ENCODE peak calls at places on chromosomes 7 and 10, in five cellular contexts. One of them, this sample, is unnamed.

GRCh38 chr10:33193867-33194521 is 140.5 kb downstream of the NRP1 start:
- DNase-seq in adrenal gland: no peak
- DNase-seq in midbrain: no peak
- DNase-seq in cardiac septum: no peak
- DNase-seq in mucosa of descending colon: no peak
- DNase-seq in this sample: peak

GRCh38 chr10:23826399-23826798 is 382.5 kb upstream of the KIAA1217 start:
- DNase-seq in mucosa of descending colon: no peak
- DNase-seq in cardiac septum: no peak
- DNase-seq in adrenal gland: peak
- DNase-seq in midbrain: no peak
- DNase-seq in this sample: peak

GRCh38 chr10:124917168-124917938 is 24.6 kb upstream of the ZRANB1 start:
- DNase-seq in mucosa of descending colon: peak
- DNase-seq in cardiac septum: no peak
- DNase-seq in midbrain: peak
- DNase-seq in adrenal gland: peak
- DNase-seq in this sample: peak

GRCh38 chr7:95396136-95397032 is at the start of gene PON3:
- DNase-seq in cardiac septum: no peak
- DNase-seq in mucosa of descending colon: peak
- DNase-seq in adrenal gland: peak
- DNase-seq in midbrain: no peak
- DNase-seq in this sample: peak

GRCh38 chr7:2501947-2502646 is 17.5 kb upstream of the LFNG start:
- DNase-seq in cardiac septum: no peak
- DNase-seq in mucosa of descending colon: no peak
- DNase-seq in adrenal gland: no peak
- DNase-seq in midbrain: no peak
- DNase-seq in this sample: no peak

GRCh38 chr7:71659622-71660021 is 527.7 kb downstream of the GALNT17 start:
- DNase-seq in cardiac septum: no peak
- DNase-seq in midbrain: no peak
- DNase-seq in adrenal gland: no peak
- DNase-seq in mucosa of descending colon: no peak
- DNase-seq in this sample: no peak

GRCh38 chr7:83472376-83472775 is 176.6 kb downstream of the SEMA3E start:
- DNase-seq in cardiac septum: no peak
- DNase-seq in adrenal gland: no peak
- DNase-seq in mucosa of descending colon: no peak
- DNase-seq in midbrain: no peak
- DNase-seq in this sample: no peak

GRCh38 chr10:20956843-20957242 is 59.7 kb upstream of the NEBL start:
- DNase-seq in mucosa of descending colon: no peak
- DNase-seq in cardiac septum: no peak
- DNase-seq in midbrain: no peak
- DNase-seq in adrenal gland: no peak
- DNase-seq in this sample: no peak

GRCh38 chr10:55668326-55668922 is 692.6 kb downstream of the ZWINT start:
- DNase-seq in adrenal gland: peak
- DNase-seq in mucosa of descending colon: no peak
- DNase-seq in cardiac septum: no peak
- DNase-seq in midbrain: no peak
- DNase-seq in this sample: peak

GRCh38 chr7:45402480-45403218 is 171.5 kb upstream of the ADCY1 start:
- DNase-seq in cardiac septum: no peak
- DNase-seq in mucosa of descending colon: no peak
- DNase-seq in adrenal gland: no peak
- DNase-seq in midbrain: no peak
- DNase-seq in this sample: peak

GRCh38 chr7:33516634-33517033 is 387.3 kb downstream of the BBS9 start:
- DNase-seq in adrenal gland: no peak
- DNase-seq in cardiac septum: no peak
- DNase-seq in midbrain: no peak
- DNase-seq in mucosa of descending colon: no peak
- DNase-seq in this sample: no peak

GRCh38 chr7:102097601-102098161 is 189.0 kb upstream of the SH2B2 start:
- DNase-seq in adrenal gland: no peak
- DNase-seq in midbrain: no peak
- DNase-seq in mucosa of descending colon: no peak
- DNase-seq in cardiac septum: peak
- DNase-seq in this sample: no peak

GRCh38 chr10:132494831-132495230 is 42.8 kb upstream of the INPP5A start:
- DNase-seq in cardiac septum: no peak
- DNase-seq in adrenal gland: no peak
- DNase-seq in mucosa of descending colon: no peak
- DNase-seq in midbrain: peak
- DNase-seq in this sample: no peak

GRCh38 chr10:34969171-34969570 is 121.0 kb downstream of the CUL2 start:
- DNase-seq in adrenal gland: no peak
- DNase-seq in midbrain: no peak
- DNase-seq in cardiac septum: peak
- DNase-seq in mucosa of descending colon: no peak
- DNase-seq in this sample: no peak

GRCh38 chr7:57425969-57426628 is 23.9 kb upstream of the ZNF716 start:
- DNase-seq in mucosa of descending colon: no peak
- DNase-seq in adrenal gland: no peak
- DNase-seq in cardiac septum: no peak
- DNase-seq in midbrain: no peak
- DNase-seq in this sample: no peak

GRCh38 chr10:48557511-48558123 is 47.3 kb downstream of the ARHGAP22 start:
- DNase-seq in cardiac septum: peak
- DNase-seq in midbrain: no peak
- DNase-seq in mucosa of descending colon: no peak
- DNase-seq in adrenal gland: no peak
- DNase-seq in this sample: no peak

GRCh38 chr7:1986366-1987083 is 246.2 kb downstream of the MAD1L1 start:
- DNase-seq in cardiac septum: no peak
- DNase-seq in midbrain: no peak
- DNase-seq in mucosa of descending colon: peak
- DNase-seq in adrenal gland: no peak
- DNase-seq in this sample: no peak

GRCh38 chr7:66667023-66667728 is 38.5 kb downstream of the KCTD7 start:
- DNase-seq in midbrain: no peak
- DNase-seq in adrenal gland: no peak
- DNase-seq in mucosa of descending colon: no peak
- DNase-seq in cardiac septum: no peak
- DNase-seq in this sample: no peak

GRCh38 chr10:128128582-128128981 is 2.4 kb upstream of the MKI67 start:
- DNase-seq in mucosa of descending colon: no peak
- DNase-seq in cardiac septum: no peak
- DNase-seq in midbrain: no peak
- DNase-seq in adrenal gland: no peak
- DNase-seq in this sample: no peak

GRCh38 chr7:4871056-4871680 is 9.3 kb upstream of the PAPOLB start:
- DNase-seq in mucosa of descending colon: no peak
- DNase-seq in midbrain: no peak
- DNase-seq in adrenal gland: no peak
- DNase-seq in cardiac septum: peak
- DNase-seq in this sample: no peak

GRCh38 chr10:14820010-14820774 is 17.6 kb downstream of the CDNF start:
- DNase-seq in cardiac septum: no peak
- DNase-seq in midbrain: no peak
- DNase-seq in mucosa of descending colon: no peak
- DNase-seq in adrenal gland: peak
- DNase-seq in this sample: no peak

GRCh38 chr10:101052285-101052684 is 9.5 kb upstream of the KAZALD1 start:
- DNase-seq in mucosa of descending colon: no peak
- DNase-seq in adrenal gland: peak
- DNase-seq in midbrain: no peak
- DNase-seq in cardiac septum: no peak
- DNase-seq in this sample: no peak

GRCh38 chr10:103502849-103503660 is 9.6 kb downstream of the NEURL1 start:
- DNase-seq in adrenal gland: no peak
- DNase-seq in mucosa of descending colon: no peak
- DNase-seq in cardiac septum: peak
- DNase-seq in midbrain: no peak
- DNase-seq in this sample: no peak

GRCh38 chr7:150450491-150450992 is at the start of gene GIMAP8:
- DNase-seq in midbrain: peak
- DNase-seq in mucosa of descending colon: peak
- DNase-seq in adrenal gland: peak
- DNase-seq in cardiac septum: peak
- DNase-seq in this sample: peak

GRCh38 chr10:51709324-51709972 is 10.1 kb upstream of the CSTF2T start:
- DNase-seq in adrenal gland: no peak
- DNase-seq in cardiac septum: no peak
- DNase-seq in mucosa of descending colon: no peak
- DNase-seq in midbrain: no peak
- DNase-seq in this sample: no peak